ENCODE peak calls at places on chromosomes 1 and 21, in four cellular contexts. S is osteoblast, E is NCI-H1105, C is A172. W is an unnamed sample.

GRCh38 chr1:146039844-146040194 is 18.3 kb upstream of the HJV start:
- DNase-seq in S (peak), E (no peak), C (peak), W (peak)

GRCh38 chr21:33751120-33751519 is 108.8 kb downstream of the ITSN1 start:
- DNase-seq in C (no peak), S (peak), E (no peak), W (peak)

GRCh38 chr1:71921197-71921596 is 361.1 kb downstream of the NEGR1 start:
- DNase-seq in S (no peak), C (no peak), E (no peak), W (no peak)

GRCh38 chr1:107954121-107954520 is 10.9 kb downstream of the VAV3 start:
- DNase-seq in E (no peak), S (no peak), C (no peak), W (no peak)

GRCh38 chr1:21013510-21013909 is 163.2 kb downstream of the EIF4G3 start:
- DNase-seq in S (no peak), C (no peak), E (no peak), W (no peak)

GRCh38 chr1:160394673-160395072 is 5.7 kb upstream of the VANGL2 start:
- DNase-seq in E (no peak), C (no peak), S (no peak), W (no peak)

GRCh38 chr1:57536749-57537423 is 113.0 kb upstream of the DAB1 start:
- DNase-seq in S (no peak), C (no peak), E (no peak), W (no peak)

GRCh38 chr1:15172405-15173259 is 19.1 kb downstream of the TMEM51 start:
- DNase-seq in S (no peak), E (no peak), C (no peak), W (peak)

GRCh38 chr1:178961868-178962267 is 63.8 kb upstream of the FAM20B start:
- DNase-seq in E (no peak), S (no peak), C (no peak), W (no peak)

GRCh38 chr1:236103646-236104218 is 38.6 kb upstream of the GPR137B start:
- DNase-seq in E (peak), C (peak), S (peak), W (peak)

GRCh38 chr1:192832492-192832891 is 23.7 kb downstream of the RGS2 start:
- DNase-seq in E (no peak), S (no peak), C (no peak), W (no peak)

GRCh38 chr1:48236716-48237470 is 14.4 kb downstream of the SLC5A9 start:
- DNase-seq in S (peak), C (peak), E (peak), W (no peak)

GRCh38 chr1:33692216-33693188 is 171.4 kb upstream of the HMGB4 start:
- DNase-seq in E (no peak), S (peak), C (no peak), W (no peak)

GRCh38 chr1:19737413-19737812 is 62.3 kb downstream of the TMCO4 start:
- DNase-seq in S (peak), C (peak), E (no peak), W (peak)

GRCh38 chr1:55359611-55360010 is 144.4 kb upstream of the USP24 start:
- DNase-seq in C (no peak), E (no peak), S (no peak), W (no peak)

GRCh38 chr1:23601104-23601967 is 42.0 kb upstream of the ID3 start:
- DNase-seq in C (no peak), S (no peak), E (no peak), W (no peak)

GRCh38 chr1:221782461-221782860 is 40.6 kb upstream of the DUSP10 start:
- DNase-seq in E (no peak), S (no peak), C (no peak), W (no peak)

GRCh38 chr1:74570797-74571492 is 58.5 kb upstream of the LRRC53 start:
- DNase-seq in C (no peak), S (no peak), E (no peak), W (no peak)

GRCh38 chr1:47444578-47445465 is 7.0 kb downstream of the FOXD2 start:
- DNase-seq in E (no peak), C (no peak), S (peak), W (peak)

GRCh38 chr1:22282281-22282970 is 139.5 kb upstream of the WNT4 start:
- DNase-seq in C (no peak), E (no peak), S (no peak), W (no peak)

GRCh38 chr21:14740692-14741091 is 194.6 kb upstream of the SAMSN1 start:
- DNase-seq in C (no peak), E (no peak), S (no peak), W (no peak)

GRCh38 chr1:162075862-162076261 is 6.4 kb downstream of the NOS1AP start:
- DNase-seq in S (no peak), C (no peak), E (no peak), W (no peak)

GRCh38 chr1:206770531-206771352 is at the start of gene IL19:
- DNase-seq in S (peak), C (no peak), E (no peak), W (peak)

GRCh38 chr1:41804176-41804575 is 114.5 kb downstream of the HIVEP3 start:
- DNase-seq in E (no peak), C (no peak), S (no peak), W (no peak)

GRCh38 chr21:15686506-15686905 is 43.3 kb upstream of the USP25 start:
- DNase-seq in S (no peak), C (no peak), E (no peak), W (no peak)

GRCh38 chr1:150322310-150322709 is 977 bp downstream of the PRPF3 start:
- DNase-seq in E (no peak), S (no peak), C (no peak), W (peak)

GRCh38 chr1:226845624-226846023 is 24.8 kb upstream of the PSEN2 start:
- DNase-seq in S (no peak), E (no peak), C (no peak), W (no peak)

GRCh38 chr1:162056043-162056442 is 13.4 kb upstream of the NOS1AP start:
- DNase-seq in E (peak), S (peak), C (peak), W (peak)

GRCh38 chr1:233393926-233394680 is 66.6 kb downstream of the MAP3K21 start:
- DNase-seq in C (no peak), S (no peak), E (no peak), W (no peak)

GRCh38 chr1:169117599-169117998 is 11.1 kb downstream of the ATP1B1 start:
- DNase-seq in E (no peak), C (no peak), S (no peak), W (peak)

GRCh38 chr1:55544826-55545225 is 329.7 kb upstream of the USP24 start:
- DNase-seq in S (no peak), E (no peak), C (no peak), W (peak)

GRCh38 chr21:35063428-35064172 is 14.5 kb upstream of the RUNX1 start:
- DNase-seq in S (no peak), C (no peak), E (no peak), W (peak)

GRCh38 chr1:27872059-27872801 is at the start of gene THEMIS2:
- DNase-seq in E (no peak), C (no peak), S (peak), W (no peak)

GRCh38 chr1:109615879-109616278 is 3.5 kb downstream of the GNAT2 start:
- DNase-seq in S (no peak), E (no peak), C (no peak), W (peak)

GRCh38 chr1:61253912-61254628 is 171.7 kb downstream of the NFIA start:
- DNase-seq in E (no peak), S (no peak), C (no peak), W (no peak)

GRCh38 chr1:156963621-156964020 is 43.2 kb downstream of the LRRC71 start:
- DNase-seq in C (peak), S (no peak), E (no peak), W (peak)